ENCODE peak calls at places on chromosomes 6 and 20, in four cellular contexts. One of them, this sample, is unnamed.

GRCh38 chr20:4944918-4945317 is 56.4 kb downstream of the SLC23A2 start:
- DNase-seq in stimulated activated CD8-positive, alpha-beta memory T cell treated with anti-CD3 and anti-CD28 coated beads, Interleukin-7, amount 100 ng/mL, for 1 hour: no peak
- DNase-seq in tibial nerve: no peak
- DNase-seq in progenitor cell of endocrine pancreas: no peak
- DNase-seq in this sample: no peak

GRCh38 chr6:66731310-66731709 is 1024.3 kb upstream of the EYS start:
- DNase-seq in stimulated activated CD8-positive, alpha-beta memory T cell treated with anti-CD3 and anti-CD28 coated beads, Interleukin-7, amount 100 ng/mL, for 1 hour: no peak
- DNase-seq in tibial nerve: no peak
- DNase-seq in progenitor cell of endocrine pancreas: no peak
- DNase-seq in this sample: no peak

GRCh38 chr6:29758761-29759160 is 35.5 kb downstream of the HLA-F start:
- DNase-seq in stimulated activated CD8-positive, alpha-beta memory T cell treated with anti-CD3 and anti-CD28 coated beads, Interleukin-7, amount 100 ng/mL, for 1 hour: no peak
- DNase-seq in tibial nerve: no peak
- DNase-seq in progenitor cell of endocrine pancreas: no peak
- DNase-seq in this sample: no peak

GRCh38 chr6:25481267-25481666 is 170.7 kb upstream of the SCGN start:
- DNase-seq in stimulated activated CD8-positive, alpha-beta memory T cell treated with anti-CD3 and anti-CD28 coated beads, Interleukin-7, amount 100 ng/mL, for 1 hour: no peak
- DNase-seq in tibial nerve: no peak
- DNase-seq in progenitor cell of endocrine pancreas: no peak
- DNase-seq in this sample: no peak

GRCh38 chr6:32367641-32368040 is 4.1 kb downstream of the TSBP1 start:
- DNase-seq in stimulated activated CD8-positive, alpha-beta memory T cell treated with anti-CD3 and anti-CD28 coated beads, Interleukin-7, amount 100 ng/mL, for 1 hour: no peak
- DNase-seq in tibial nerve: no peak
- DNase-seq in progenitor cell of endocrine pancreas: no peak
- DNase-seq in this sample: no peak

GRCh38 chr20:41534842-41535241 is 83.3 kb downstream of the CHD6 start:
- DNase-seq in stimulated activated CD8-positive, alpha-beta memory T cell treated with anti-CD3 and anti-CD28 coated beads, Interleukin-7, amount 100 ng/mL, for 1 hour: no peak
- DNase-seq in tibial nerve: no peak
- DNase-seq in progenitor cell of endocrine pancreas: no peak
- DNase-seq in this sample: no peak

GRCh38 chr6:63584125-63584514 is 11.8 kb downstream of the LOC128125822 start:
- DNase-seq in stimulated activated CD8-positive, alpha-beta memory T cell treated with anti-CD3 and anti-CD28 coated beads, Interleukin-7, amount 100 ng/mL, for 1 hour: no peak
- DNase-seq in tibial nerve: no peak
- DNase-seq in progenitor cell of endocrine pancreas: no peak
- DNase-seq in this sample: no peak

GRCh38 chr6:1316482-1317220 is 4.8 kb downstream of the FOXQ1 start:
- DNase-seq in stimulated activated CD8-positive, alpha-beta memory T cell treated with anti-CD3 and anti-CD28 coated beads, Interleukin-7, amount 100 ng/mL, for 1 hour: no peak
- DNase-seq in tibial nerve: no peak
- DNase-seq in progenitor cell of endocrine pancreas: peak
- DNase-seq in this sample: peak

GRCh38 chr6:161498359-161498758 is 224.5 kb upstream of the AGPAT4 start:
- DNase-seq in stimulated activated CD8-positive, alpha-beta memory T cell treated with anti-CD3 and anti-CD28 coated beads, Interleukin-7, amount 100 ng/mL, for 1 hour: no peak
- DNase-seq in tibial nerve: no peak
- DNase-seq in progenitor cell of endocrine pancreas: no peak
- DNase-seq in this sample: peak

GRCh38 chr6:91173651-91174050 is 586.8 kb upstream of the MAP3K7 start:
- DNase-seq in stimulated activated CD8-positive, alpha-beta memory T cell treated with anti-CD3 and anti-CD28 coated beads, Interleukin-7, amount 100 ng/mL, for 1 hour: no peak
- DNase-seq in tibial nerve: no peak
- DNase-seq in progenitor cell of endocrine pancreas: no peak
- DNase-seq in this sample: no peak